ENCODE peak calls at places on chromosome 15, in five cellular contexts. I, C, J, O and B are unnamed samples.

GRCh38 chr15:42143866-42144625 is 12.4 kb downstream of the PLA2G4F start:
- DNase-seq in I (no peak), C (no peak), J (no peak), O (peak; percentile 43), B (no peak)

GRCh38 chr15:39835550-39835949 is 52.9 kb upstream of the FSIP1 start:
- DNase-seq in I (no peak), C (no peak), J (no peak), O (no peak), B (no peak)

GRCh38 chr15:31265090-31265870 is 61.4 kb upstream of the KLF13 start:
- DNase-seq in I (no peak), C (no peak), J (no peak), O (no peak), B (no peak)

GRCh38 chr15:84588053-84588874 is 12.5 kb upstream of the ZSCAN2 start:
- DNase-seq in I (peak; percentile 87), C (peak; percentile 96), J (peak; percentile 80), O (peak; percentile 95), B (peak; percentile 83)

GRCh38 chr15:98873441-98874218 is 134.0 kb downstream of the PGPEP1L start:
- DNase-seq in I (no peak), C (no peak), J (no peak), O (peak; percentile 79), B (no peak)

GRCh38 chr15:43509923-43510229 is 7.5 kb upstream of the MAP1A start:
- DNase-seq in I (no peak), C (no peak), J (no peak), O (no peak), B (no peak)

GRCh38 chr15:59388670-59389069 is 16.0 kb upstream of the MYO1E start:
- DNase-seq in I (no peak), C (no peak), J (no peak), O (no peak), B (no peak)

GRCh38 chr15:78234515-78235040 is at the start of gene ACSBG1:
- DNase-seq in I (no peak), C (no peak), J (no peak), O (peak; percentile 37), B (no peak)

GRCh38 chr15:33451385-33451784 is 140.6 kb downstream of the RYR3 start:
- DNase-seq in I (no peak), C (no peak), J (no peak), O (no peak), B (no peak)

GRCh38 chr15:90402230-90402629 is 14.2 kb downstream of the IQGAP1 start:
- DNase-seq in I (peak; percentile 49), C (no peak), J (no peak), O (peak; percentile 81), B (no peak)

GRCh38 chr15:39804026-39804425 is 21.4 kb upstream of the FSIP1 start:
- DNase-seq in I (no peak), C (no peak), J (no peak), O (no peak), B (no peak)

GRCh38 chr15:82646250-82647044 is 716 bp downstream of the CPEB1 start:
- DNase-seq in I (no peak), C (no peak), J (no peak), O (no peak), B (no peak)
- H3K27me3 ChIP-seq in I (peaks cover 69% of the 10 kb centered on the region), C (peaks cover 53% of the 10 kb centered on the region), J (peaks cover 28% of the 10 kb centered on the region), O (no peaks in the 10 kb centered on the region), B (peaks cover 16% of the 10 kb centered on the region)

GRCh38 chr15:62269504-62269903 is 104.4 kb upstream of the C2CD4B start:
- DNase-seq in I (no peak), C (no peak), J (no peak), O (no peak), B (no peak)
- H3K9me3 ChIP-seq in I (peaks cover 47% of the 10 kb centered on the region), C (peaks cover 54% of the 10 kb centered on the region), J (peaks cover 12% of the 10 kb centered on the region), O (peaks cover 15% of the 10 kb centered on the region), B (no peaks in the 10 kb centered on the region)

GRCh38 chr15:88246081-88246480 is 10.5 kb downstream of the NTRK3 start:
- DNase-seq in I (no peak), C (no peak), J (no peak), O (no peak), B (no peak)

GRCh38 chr15:88246666-88247446 is 9.7 kb downstream of the NTRK3 start:
- DNase-seq in I (peak; percentile 68), C (peak; percentile 92), J (peak; percentile 81), O (peak; percentile 94), B (peak; percentile 78)

GRCh38 chr15:88247914-88248313 is 8.6 kb downstream of the NTRK3 start:
- DNase-seq in I (no peak), C (no peak), J (no peak), O (no peak), B (no peak)

GRCh38 chr15:88250826-88251225 is 5.7 kb downstream of the NTRK3 start:
- DNase-seq in I (no peak), C (no peak), J (no peak), O (no peak), B (no peak)

GRCh38 chr15:88249220-88249619 is 7.3 kb downstream of the NTRK3 start:
- DNase-seq in I (no peak), C (no peak), J (no peak), O (peak; percentile 91), B (no peak)
- H3K27me3 ChIP-seq in I (peaks cover 16% of the 10 kb centered on the region), C (peaks cover 9% of the 10 kb centered on the region), J (no peaks in the 10 kb centered on the region), O (no peaks in the 10 kb centered on the region), B (no peaks in the 10 kb centered on the region)

GRCh38 chr15:100200287-100200772 is 141.4 kb downstream of the ADAMTS17 start:
- DNase-seq in I (no peak), C (no peak), J (no peak), O (no peak), B (no peak)

GRCh38 chr15:100202309-100202943 is 139.3 kb downstream of the ADAMTS17 start:
- DNase-seq in I (no peak), C (no peak), J (no peak), O (no peak), B (no peak)

GRCh38 chr15:100204211-100204610 is 137.6 kb downstream of the ADAMTS17 start:
- DNase-seq in I (no peak), C (no peak), J (no peak), O (no peak), B (no peak)

GRCh38 chr15:100199711-100200286 is 142.0 kb downstream of the ADAMTS17 start:
- DNase-seq in I (no peak), C (no peak), J (no peak), O (no peak), B (no peak)

DNA sequence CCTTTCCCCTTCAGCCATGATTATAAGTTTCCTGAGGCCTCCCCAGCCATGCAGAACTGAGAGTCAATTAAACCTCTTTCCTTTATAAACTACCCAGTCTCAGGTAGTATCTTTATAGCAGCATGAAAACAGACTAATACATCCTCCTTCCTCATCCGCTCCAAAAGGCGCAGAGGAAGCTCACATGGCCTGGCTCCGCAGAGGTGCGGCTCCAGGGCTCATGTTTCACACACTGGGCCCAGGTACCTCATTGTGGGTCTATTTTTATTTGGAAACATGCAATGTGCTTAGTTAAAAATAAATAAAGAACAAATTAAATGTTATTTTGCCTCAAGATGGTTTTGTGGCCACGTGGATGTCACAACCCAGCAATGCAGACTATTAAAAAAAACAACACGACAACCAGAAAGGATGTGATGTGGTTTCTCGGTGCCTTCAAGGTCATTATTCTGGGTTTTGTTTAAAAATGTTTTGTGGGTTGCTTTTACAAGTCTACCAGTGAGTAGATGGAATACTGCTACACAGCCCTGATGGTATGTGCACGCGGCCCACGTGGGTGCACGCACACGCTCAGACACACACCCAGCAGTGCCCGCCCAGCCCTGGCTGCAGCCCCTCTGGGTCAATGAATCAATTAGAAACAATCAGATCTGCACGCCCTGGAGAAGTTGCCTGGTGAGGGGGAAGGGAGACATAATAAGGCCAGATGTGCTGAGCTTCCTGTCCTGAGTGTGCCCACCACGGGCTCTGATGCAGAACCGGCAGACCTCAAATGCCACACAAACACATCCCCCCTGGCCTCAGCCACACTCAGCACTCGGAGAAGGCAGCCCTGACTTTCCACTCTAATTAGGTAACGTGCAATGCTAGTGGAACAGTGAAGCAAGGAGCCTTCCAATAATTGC is 140.1 kb downstream of the ADAMTS17 start:
- DNase-seq in I (no peak), C (no peak), J (no peak), O (no peak), B (no peak)
- H3K9me3 ChIP-seq in I (no peaks in the 10 kb centered on the region), C (no peaks in the 10 kb centered on the region), J (no peaks in the 10 kb centered on the region), O (no peaks in the 10 kb centered on the region), B (no peaks in the 10 kb centered on the region)

GRCh38 chr15:45112143-45112591 is 1.8 kb downstream of the DUOX2 start:
- DNase-seq in I (no peak), C (no peak), J (no peak), O (peak; percentile 67), B (no peak)
- H3K27me3 ChIP-seq in I (peaks cover 90% of the 10 kb centered on the region), C (peaks cover 67% of the 10 kb centered on the region), J (peaks cover 64% of the 10 kb centered on the region), O (no peaks in the 10 kb centered on the region), B (peaks cover 32% of the 10 kb centered on the region)

GRCh38 chr15:26564354-26564753 is 208.5 kb downstream of the GABRB3 start:
- DNase-seq in I (no peak), C (no peak), J (no peak), O (no peak), B (no peak)
- H3K9me3 ChIP-seq in I (no peaks in the 10 kb centered on the region), C (peaks cover 3% of the 10 kb centered on the region), J (no peaks in the 10 kb centered on the region), O (peaks cover 2% of the 10 kb centered on the region), B (peaks cover 5% of the 10 kb centered on the region)